ENCODE peak calls at places on chromosomes 12 and 14, in five cellular contexts. K is C1 segment of cervical spinal cord; W is heart left ventricle; Y is stimulated activated CD4-positive, alpha-beta T cell treated with anti-CD3 and anti-CD28 coated beads, TNF-alpha, amount 100 ng/mL, for 48 hours; B is globus pallidus. P is an unnamed sample.

GRCh38 chr14:21084988-21085853 is 13.2 kb downstream of the ZNF219 start:
- DNase-seq in K (no peak), W (peak; percentile 67), Y (no peak), B (no peak), P (no peak)

GRCh38 chr12:101799774-101800173 is 31.0 kb downstream of the GNPTAB start:
- DNase-seq in K (no peak), W (no peak), Y (no peak), B (no peak), P (no peak)

GRCh38 chr12:108306014-108306501 is 33.1 kb downstream of the CMKLR1 start:
- DNase-seq in K (peak; percentile 6), W (no peak), Y (no peak), B (no peak), P (peak; percentile 66)

GRCh38 chr14:89125216-89125615 is 291.8 kb downstream of the FOXN3 start:
- DNase-seq in K (no peak), W (no peak), Y (no peak), B (no peak), P (no peak)

GRCh38 chr12:75341873-75342272 is 7.4 kb downstream of the GLIPR1L1 start:
- DNase-seq in K (no peak), W (no peak), Y (no peak), B (no peak), P (no peak)

GRCh38 chr14:101506211-101506920 is 54.9 kb upstream of the DIO3 start:
- DNase-seq in K (no peak), W (peak; percentile 17), Y (no peak), B (no peak), P (no peak)

GRCh38 chr14:103890052-103890371 is 38.2 kb upstream of the TDRD9 start:
- DNase-seq in K (no peak), W (no peak), Y (no peak), B (no peak), P (no peak)

GRCh38 chr14:68628605-68629310 is 164.1 kb downstream of the ZFP36L1 start:
- DNase-seq in K (no peak), W (no peak), Y (peak; percentile 6), B (no peak), P (no peak)

GRCh38 chr12:104712968-104713367 is 245.1 kb downstream of the SLC41A2 start:
- DNase-seq in K (no peak), W (no peak), Y (no peak), B (no peak), P (no peak)

GRCh38 chr12:99043319-99043914 is 398.3 kb downstream of the APAF1 start:
- DNase-seq in K (no peak), W (peak; percentile 58), Y (peak; percentile 4), B (peak; percentile 51), P (peak; percentile 82)

GRCh38 chr12:93089805-93090569 is 160.9 kb upstream of the EEA1 start:
- DNase-seq in K (no peak), W (no peak), Y (no peak), B (no peak), P (no peak)